ENCODE peak calls at places on chromosomes 7 and 10, in ten cellular contexts. C, K, D, S, Q, Z, M, J, I and R are unnamed samples.

GRCh38 chr10:58641095-58641531 is 128.4 kb downstream of the BICC1 start:
- DNase-seq in M (no peak), K (no peak), I (no peak), Z (peak; percentile 99), S (peak; percentile 96), Q (no peak), J (peak; percentile 96), D (no peak), C (no peak), R (no peak)

GRCh38 chr10:110841767-110842267 is 29.9 kb upstream of the PDCD4 start:
- DNase-seq in K (no peak), Z (no peak), J (no peak), M (peak; percentile 44), S (no peak), D (no peak), C (no peak), I (no peak), Q (no peak), R (no peak)

GRCh38 chr10:23364378-23364777 is 19.8 kb upstream of the C10orf67 start:
- DNase-seq in Z (no peak), K (no peak), M (no peak), I (no peak), J (no peak), C (no peak), S (no peak), Q (no peak), D (no peak), R (no peak)

GRCh38 chr10:62377966-62378365 is 3.8 kb downstream of the ZNF365 start:
- DNase-seq in I (no peak), Z (no peak), Q (no peak), D (no peak), S (no peak), M (no peak), J (no peak), C (no peak), K (no peak), R (no peak)

GRCh38 chr7:151792671-151793070 is 84.2 kb downstream of the PRKAG2 start:
- DNase-seq in C (no peak), J (peak; percentile 26), S (no peak), K (no peak), Z (no peak), M (no peak), Q (no peak), I (no peak), D (no peak), R (no peak)

GRCh38 chr7:94357076-94357475 is 37.6 kb upstream of the COL1A2 start:
- DNase-seq in Q (no peak), M (no peak), S (no peak), I (no peak), C (no peak), D (no peak), J (peak; percentile 27), Z (peak; percentile 40), K (no peak), R (no peak)

GRCh38 chr7:757741-758163 is 30.7 kb upstream of the PRKAR1B start:
- DNase-seq in C (no peak), S (no peak), K (no peak), Q (no peak), J (no peak), I (no peak), M (peak; percentile 50), Z (no peak), D (no peak), R (no peak)

GRCh38 chr10:17059197-17059688 is 70.4 kb downstream of the CUBN start:
- DNase-seq in K (no peak), S (peak; percentile 93), M (no peak), Q (no peak), I (no peak), J (peak; percentile 90), Z (peak; percentile 97), C (no peak), D (no peak), R (no peak)

DNA sequence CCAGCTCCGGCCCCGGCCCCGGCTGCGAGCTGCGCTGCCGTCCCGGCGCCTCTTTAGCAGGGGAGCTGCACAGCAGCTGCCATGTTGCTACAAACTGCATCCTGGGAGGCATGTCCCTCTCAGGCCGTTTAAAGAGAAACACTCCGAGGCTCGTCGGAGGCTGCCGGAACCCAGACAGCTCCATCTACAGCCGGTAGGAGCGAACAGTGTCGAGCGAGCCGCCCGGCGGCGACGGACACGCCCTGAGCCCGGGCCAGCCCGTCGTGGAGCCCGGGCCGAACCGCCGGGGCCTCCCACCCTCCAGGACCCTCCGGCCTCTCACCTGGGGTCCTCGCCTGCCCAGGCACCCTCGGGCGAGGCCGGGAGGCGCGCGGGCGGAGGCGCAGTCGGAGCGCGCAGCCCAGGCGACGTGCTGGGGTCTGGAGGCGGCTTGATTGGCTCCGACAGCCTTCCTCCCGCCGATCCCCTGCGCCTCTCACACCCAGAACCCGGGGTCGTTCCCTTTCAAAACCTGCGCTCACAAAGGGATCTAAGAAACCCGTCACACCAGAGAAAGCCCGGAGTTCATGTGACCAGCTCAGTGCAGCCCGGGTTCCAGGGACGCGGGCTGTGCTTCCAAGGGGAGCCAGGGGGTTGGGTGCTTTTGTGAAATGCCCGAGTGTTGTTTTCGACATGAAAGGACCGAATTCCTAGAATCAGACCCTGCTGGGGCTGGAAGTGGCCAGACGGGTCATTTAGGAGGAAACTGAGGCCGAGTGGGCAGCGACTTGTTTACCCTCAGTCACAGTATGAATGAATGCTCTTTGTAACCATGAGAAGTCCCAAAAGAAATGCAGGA is at the start of gene ZNF777:
- DNase-seq in M (peak; percentile 92), S (peak; percentile 96), Q (peak; percentile 83), I (peak; percentile 73), Z (peak; percentile 87), K (peak; percentile 74), C (peak; percentile 72), J (peak; percentile 93), D (peak; percentile 87), R (peak; percentile 68)
- TF ChIP-seq CTCF in M (peak; percentile 28), S (peak; percentile 38), Q (peak; percentile 57), I (peak; percentile 55), Z (peak; percentile 60), K (peak; percentile 49), C (peak; percentile 56), J (peak; percentile 62), D (peak; percentile 18), R (peak; percentile 62)

DNA sequence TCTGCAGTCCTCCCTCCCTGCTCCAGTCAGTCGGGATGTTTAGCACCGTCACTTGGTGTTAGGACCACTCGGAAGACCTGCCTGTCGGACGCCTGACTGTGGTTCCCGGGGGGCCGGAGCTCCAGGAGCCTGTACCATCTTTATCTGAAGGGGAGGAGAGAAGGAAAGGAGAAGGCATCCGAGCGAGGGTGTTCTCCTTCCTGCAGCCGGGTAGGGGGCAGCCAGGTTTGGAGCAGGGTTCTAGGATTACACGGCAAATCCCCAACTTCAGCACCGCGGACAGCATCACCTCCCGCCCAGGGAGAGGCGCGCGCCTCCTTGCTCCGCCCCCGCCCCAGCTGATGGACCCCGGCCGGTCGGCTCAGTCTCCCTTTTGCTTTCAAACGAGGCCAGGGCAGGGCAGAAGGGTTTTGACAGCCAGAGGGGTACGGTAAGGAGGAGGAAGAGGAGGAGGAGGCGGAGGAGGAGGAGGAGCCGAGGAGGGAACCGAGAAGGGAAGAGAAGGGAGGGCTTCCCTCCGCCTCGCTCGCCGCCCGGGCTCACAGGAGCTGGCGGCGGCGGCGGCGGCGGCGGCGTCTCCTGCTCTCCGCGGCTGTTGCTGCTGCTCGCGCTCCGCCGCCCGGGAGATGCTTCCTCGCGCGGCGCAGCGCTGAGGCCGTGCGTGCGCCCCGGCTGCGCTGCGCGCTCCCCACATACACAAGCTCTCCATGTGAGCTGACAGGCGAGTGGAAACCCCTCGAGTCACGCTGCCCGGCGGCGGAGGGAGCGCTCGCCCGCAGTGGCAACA is 743 bp upstream of the CNTNAP2 start:
- DNase-seq in K (no peak), I (peak; percentile 15), M (no peak), D (peak; percentile 27), C (no peak), J (peak; percentile 67), Z (peak; percentile 10), Q (no peak), S (no peak), R (peak; percentile 92)
- TF ChIP-seq CTCF in K (no peak), I (no peak), M (no peak), D (no peak), C (no peak), J (peak; percentile 16), Z (no peak), Q (no peak), S (no peak), R (peak; percentile 23)

GRCh38 chr10:45997557-45997956 is 25.3 kb downstream of the TIMM23 start:
- DNase-seq in M (no peak), D (no peak), J (no peak), Z (no peak), S (no peak), C (no peak), K (no peak), Q (no peak), I (no peak), R (no peak)
- TF ChIP-seq CTCF in M (no peak), D (no peak), J (no peak), Z (no peak), S (no peak), C (no peak), K (no peak), Q (no peak), I (no peak), R (no peak)

GRCh38 chr7:66380285-66380888 is 175.3 kb downstream of the TPST1 start:
- DNase-seq in Z (no peak), K (no peak), D (no peak), J (no peak), C (no peak), I (no peak), M (no peak), Q (no peak), S (peak; percentile 45), R (no peak)

GRCh38 chr7:66379761-66380160 is 174.6 kb downstream of the TPST1 start:
- DNase-seq in Z (peak; percentile 25), K (no peak), D (no peak), M (no peak), I (no peak), J (peak; percentile 40), Q (no peak), C (no peak), S (peak; percentile 81), R (no peak)

GRCh38 chr7:66377045-66377444 is 171.9 kb downstream of the TPST1 start:
- DNase-seq in J (no peak), S (no peak), D (no peak), Q (no peak), M (no peak), Z (no peak), I (no peak), K (no peak), C (no peak), R (no peak)

GRCh38 chr7:66376264-66376945 is 171.3 kb downstream of the TPST1 start:
- DNase-seq in M (no peak), J (no peak), K (no peak), D (no peak), I (no peak), C (no peak), Q (no peak), S (no peak), Z (no peak), R (no peak)

GRCh38 chr7:66377714-66378113 is 172.6 kb downstream of the TPST1 start:
- DNase-seq in Z (no peak), K (no peak), I (no peak), M (no peak), Q (no peak), J (no peak), D (no peak), S (no peak), C (no peak), R (no peak)
- TF ChIP-seq CTCF in Z (no peak), K (no peak), I (no peak), M (no peak), Q (no peak), J (no peak), D (no peak), S (no peak), C (no peak), R (no peak)